ENCODE peak calls at places on chromosomes 13 and 19, in five cellular contexts. G is CD4-positive, CD25-positive, alpha-beta regulatory T cell; B is hepatocyte; F is SK-N-SH; U is brain microvascular endothelial cell. N is an unnamed sample.

GRCh38 chr19:17554968-17555479 is 425 bp upstream of the COLGALT1 start:
- DNase-seq in G (no peak), F (no peak), B (no peak), U (no peak), N (no peak)

GRCh38 chr13:27574661-27575060 is 45.7 kb downstream of the LNX2 start:
- DNase-seq in B (no peak), U (no peak), G (no peak), F (no peak), N (no peak)

GRCh38 chr19:31389874-31390273 is 40.6 kb upstream of the TSHZ3 start:
- DNase-seq in B (no peak), U (no peak), G (no peak), F (no peak), N (no peak)

GRCh38 chr13:77990973-77991372 is 72.3 kb upstream of the EDNRB start:
- DNase-seq in U (no peak), B (no peak), F (no peak), G (no peak), N (no peak)

GRCh38 chr19:42468273-42468796 is 25.6 kb upstream of the CXCL17 start:
- DNase-seq in U (peak), G (no peak), F (no peak), B (peak), N (no peak)

GRCh38 chr19:2607712-2608601 is 94.5 kb downstream of the GNG7 start:
- DNase-seq in B (no peak), F (no peak), G (peak), U (no peak), N (peak)

GRCh38 chr13:37065893-37066526 is 6.5 kb upstream of the SUPT20H start:
- DNase-seq in U (no peak), B (no peak), F (no peak), G (no peak), N (no peak)

GRCh38 chr19:18743281-18743825 is 47.8 kb downstream of the COMP start:
- DNase-seq in U (peak), B (peak), F (peak), G (no peak), N (no peak)

GRCh38 chr19:1856698-1857603 is 6.4 kb downstream of the KLF16 start:
- DNase-seq in G (peak), B (peak), F (peak), U (peak), N (peak)

GRCh38 chr19:1904385-1905070 is 671 bp upstream of the ADAT3 start:
- DNase-seq in B (peak), U (no peak), G (no peak), F (no peak), N (peak)

GRCh38 chr19:14381689-14382474 is 638 bp downstream of the ADGRE5 start:
- DNase-seq in F (no peak), U (peak), B (no peak), G (peak), N (no peak)

GRCh38 chr19:1251503-1252220 is 3.3 kb downstream of the MIDN start:
- DNase-seq in B (peak), F (peak), U (no peak), G (peak), N (no peak)

GRCh38 chr13:92901739-92902138 is 324.9 kb upstream of the GPC6 start:
- DNase-seq in F (no peak), U (no peak), G (no peak), B (no peak), N (no peak)

GRCh38 chr13:46136688-46137087 is 31.9 kb upstream of the CPB2 start:
- DNase-seq in U (no peak), B (no peak), G (no peak), F (no peak), N (no peak)

GRCh38 chr13:75762066-75762937 is 126.2 kb downstream of the LMO7 start:
- DNase-seq in U (no peak), B (peak), F (no peak), G (peak), N (peak)

GRCh38 chr19:13969897-13970296 is 17.6 kb downstream of the DCAF15 start:
- DNase-seq in G (no peak), U (no peak), F (no peak), B (no peak), N (no peak)

GRCh38 chr19:41995959-41996797 is 2.1 kb upstream of the ATP1A3 start:
- DNase-seq in G (no peak), F (peak), B (no peak), U (no peak), N (no peak)

GRCh38 chr19:53553865-53554791 is 16.2 kb downstream of the ZNF331 start:
- DNase-seq in B (no peak), G (peak), F (peak), U (peak), N (peak)

DNA sequence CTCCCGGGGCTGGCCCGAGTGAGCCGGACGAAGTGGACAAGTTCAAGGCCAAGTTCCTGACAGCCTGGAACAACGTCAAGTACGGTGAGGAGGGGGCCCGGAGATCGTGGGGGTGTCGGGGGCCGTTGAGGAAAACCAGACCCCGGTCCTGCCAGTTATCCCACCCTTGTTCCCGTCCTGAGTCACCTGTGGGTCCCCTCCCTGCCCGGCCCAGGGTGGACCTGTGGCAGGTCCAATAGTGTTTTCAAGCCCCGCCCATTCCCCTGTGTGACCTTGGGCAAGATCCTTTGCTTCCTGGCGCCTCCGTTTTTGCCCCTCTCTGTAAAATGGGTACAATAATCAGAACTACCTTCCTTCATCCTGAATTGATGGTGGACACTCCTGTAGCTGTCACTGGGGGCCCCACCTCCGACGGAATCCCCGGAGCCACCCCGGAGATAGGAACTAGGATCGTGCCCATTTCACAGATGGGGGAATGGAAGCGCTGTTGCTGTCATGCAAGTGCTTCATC is 593 bp downstream of the ATG4D start:
- DNase-seq in G (peak), U (no peak), F (no peak), B (peak), N (no peak)
- H3K4me3 ChIP-seq in G (peak), U (peak), F (peak), B (peak), N (peak)

GRCh38 chr13:22454586-22454985 is 726.2 kb upstream of the SGCG start:
- DNase-seq in U (no peak), G (no peak), B (no peak), F (no peak), N (no peak)
- H3K4me3 ChIP-seq in U (no peak), G (no peak), B (no peak), F (no peak), N (no peak)

GRCh38 chr13:50612717-50613116 is 230.8 kb downstream of the DLEU7 start:
- DNase-seq in G (no peak), F (no peak), B (no peak), U (no peak), N (no peak)
- H3K4me3 ChIP-seq in G (no peak), F (no peak), B (no peak), U (no peak), N (no peak)

GRCh38 chr13:35723061-35723461 is 246.6 kb upstream of the MAB21L1 start:
- DNase-seq in F (no peak), G (no peak), B (no peak), U (no peak), N (no peak)

GRCh38 chr13:35720290-35720689 is 243.8 kb upstream of the MAB21L1 start:
- DNase-seq in U (no peak), F (no peak), G (no peak), B (no peak), N (no peak)

GRCh38 chr13:35718084-35718483 is 241.6 kb upstream of the MAB21L1 start:
- DNase-seq in B (no peak), U (no peak), G (no peak), F (no peak), N (no peak)

GRCh38 chr13:35722438-35723060 is 246.1 kb upstream of the MAB21L1 start:
- DNase-seq in F (no peak), B (no peak), U (no peak), G (no peak), N (no peak)

DNA sequence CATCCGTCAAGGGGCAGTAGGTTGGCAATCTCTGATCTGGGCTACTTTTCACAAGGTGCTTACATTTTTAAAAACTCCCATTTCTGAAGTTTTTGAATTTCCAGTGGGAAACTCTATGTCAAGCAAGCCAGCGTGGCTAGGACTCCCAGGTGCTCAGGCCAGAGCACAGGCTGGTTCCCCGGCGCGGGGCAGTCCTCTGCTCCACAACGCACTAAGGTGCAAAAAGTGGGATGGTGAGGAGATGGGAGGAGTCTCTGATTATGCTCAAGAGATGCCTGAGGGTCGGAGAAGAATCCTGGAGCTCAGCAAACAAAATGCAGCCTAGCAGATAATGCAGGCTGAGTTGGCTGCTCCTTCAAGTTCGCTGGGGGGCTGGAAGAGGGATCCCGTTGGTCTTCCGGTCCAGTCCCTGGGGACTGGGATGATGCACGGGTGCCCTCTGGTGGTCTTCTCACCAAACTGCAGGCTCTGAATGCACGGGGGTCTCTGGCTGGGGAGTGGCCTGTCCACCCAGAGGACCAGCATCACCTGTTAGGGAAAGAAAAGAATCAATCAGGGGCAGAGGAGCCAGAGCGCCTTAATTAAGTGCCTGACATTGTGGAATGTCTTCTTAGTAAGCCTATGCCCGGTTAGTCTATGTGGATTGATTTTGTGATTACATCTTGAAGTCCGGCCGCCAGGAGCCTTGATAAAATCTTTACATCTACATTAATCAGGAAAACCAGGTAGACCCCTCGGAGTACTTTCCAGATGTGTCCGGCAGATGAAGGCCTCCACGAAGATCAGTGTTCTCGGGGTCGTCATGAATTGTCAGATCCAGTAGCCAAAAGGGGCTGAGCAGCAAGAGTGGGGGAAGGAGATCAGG is 244.4 kb upstream of the MAB21L1 start:
- DNase-seq in U (peak), G (no peak), B (peak), F (peak), N (no peak)
- H3K4me3 ChIP-seq in U (peak), G (no peak), B (no peak), F (peak), N (no peak)

GRCh38 chr19:46381346-46381745 is 32.0 kb downstream of the CCDC8 start:
- DNase-seq in B (no peak), U (no peak), F (no peak), G (no peak), N (no peak)

GRCh38 chr19:46374526-46375475 is 27.9 kb downstream of the PPP5C start:
- DNase-seq in B (peak), G (no peak), F (no peak), U (no peak), N (no peak)

GRCh38 chr19:46376241-46377153 is 29.6 kb downstream of the PPP5C start:
- DNase-seq in U (no peak), G (no peak), F (no peak), B (no peak), N (no peak)

GRCh38 chr19:46380690-46381089 is 32.7 kb downstream of the CCDC8 start:
- DNase-seq in G (no peak), B (no peak), F (no peak), U (no peak), N (no peak)

DNA sequence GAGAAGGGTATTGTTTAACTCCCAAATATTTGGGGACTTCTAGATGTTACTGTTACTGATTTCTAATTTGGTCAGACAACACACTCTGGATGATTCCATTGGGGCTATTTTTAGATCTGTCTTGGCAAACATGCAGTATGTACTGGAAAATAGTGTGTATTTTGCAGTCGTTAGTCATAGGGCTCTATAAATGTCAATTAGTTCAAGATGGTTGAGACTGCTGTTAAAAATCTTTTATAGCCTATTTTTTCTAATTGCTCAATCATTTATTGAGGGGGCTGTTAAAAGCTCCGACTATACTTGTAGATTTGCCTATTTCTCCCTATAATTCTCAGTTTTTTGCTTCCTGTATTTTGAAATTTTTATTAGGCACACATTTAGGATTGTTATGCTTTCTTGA is 31.4 kb downstream of the PPP5C start:
- DNase-seq in B (peak), G (no peak), F (no peak), U (peak), N (no peak)
- H3K4me3 ChIP-seq in B (no peak), G (no peak), F (no peak), U (no peak), N (no peak)

GRCh38 chr13:73832203-73832602 is 302.0 kb downstream of the KLF12 start:
- DNase-seq in G (no peak), F (no peak), U (no peak), B (peak), N (no peak)
- H3K4me3 ChIP-seq in G (no peak), F (no peak), U (no peak), B (no peak), N (no peak)

DNA sequence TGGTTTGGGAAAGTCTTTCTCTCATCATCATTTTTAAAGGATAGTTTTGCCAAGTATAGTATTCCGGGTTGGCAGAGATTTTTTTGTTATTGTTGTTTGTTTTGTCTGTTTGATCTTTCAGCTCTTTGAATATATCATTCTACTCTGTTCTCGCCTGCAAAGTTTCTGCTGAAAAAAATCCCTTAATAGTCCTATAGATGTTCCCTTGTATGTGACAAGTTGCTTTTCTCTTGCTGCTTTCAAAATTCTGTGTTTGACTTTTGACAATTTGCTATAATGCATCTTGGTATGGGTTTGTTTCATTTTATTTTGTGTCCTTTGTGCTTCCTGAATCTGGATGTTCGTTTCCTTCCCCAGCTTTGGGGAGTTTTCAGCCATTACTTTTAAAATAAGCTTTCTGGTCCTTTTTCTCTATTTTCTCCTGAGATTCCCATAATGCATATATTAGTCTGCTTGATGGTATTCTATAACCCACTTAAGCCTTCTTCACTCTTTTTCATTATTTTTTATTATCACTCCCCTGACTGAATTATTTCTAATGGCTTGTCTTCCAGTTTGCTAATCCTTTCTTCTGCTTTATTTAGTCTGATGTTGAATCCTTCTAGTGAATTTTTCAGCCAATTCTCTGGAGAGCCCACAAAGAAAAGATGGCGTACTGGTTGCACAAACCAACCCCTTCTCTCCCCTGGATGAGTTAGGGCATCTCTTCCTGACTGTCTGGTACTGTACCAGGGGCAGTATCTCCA is 14.6 kb downstream of the ZNF569 start:
- DNase-seq in U (no peak), B (no peak), G (no peak), F (no peak), N (no peak)
- H3K4me3 ChIP-seq in U (no peak), B (no peak), G (no peak), F (no peak), N (no peak)

GRCh38 chr19:3867971-3868769 is 668 bp downstream of the ZFR2 start:
- DNase-seq in G (no peak), B (no peak), U (no peak), F (peak), N (no peak)

GRCh38 chr19:3873151-3873550 is 4.3 kb upstream of the ZFR2 start:
- DNase-seq in B (no peak), U (no peak), G (no peak), F (peak), N (no peak)

GRCh38 chr19:3863648-3864047 is 5.2 kb downstream of the ZFR2 start:
- DNase-seq in U (no peak), G (no peak), B (no peak), F (no peak), N (no peak)

GRCh38 chr19:3866798-3867638 is 1.8 kb downstream of the ZFR2 start:
- DNase-seq in U (no peak), B (no peak), G (no peak), F (peak), N (no peak)

GRCh38 chr19:3868770-3869456 is at the start of gene ZFR2:
- DNase-seq in G (no peak), U (no peak), B (peak), F (peak), N (no peak)
- H3K4me3 ChIP-seq in G (no peak), U (no peak), B (no peak), F (no peak), N (no peak)

N was measured in GM12864.